ENCODE peak calls at places on chromosome 20, in six cellular contexts. One of them, this sample, is unnamed.

GRCh38 chr20:32971703-32972161 is 32.5 kb downstream of the SUN5 start:
- DNase-seq in body of pancreas: no peak
- DNase-seq in psoas muscle: no peak
- DNase-seq in OCI-LY7: peak; percentile 36
- DNase-seq in left lung: no peak
- DNase-seq in fibroblast of lung: no peak
- DNase-seq in this sample: no peak

GRCh38 chr20:3251806-3252205 is 12.8 kb upstream of the SLC4A11 start:
- DNase-seq in body of pancreas: no peak
- DNase-seq in psoas muscle: no peak
- DNase-seq in fibroblast of lung: peak; percentile 50
- DNase-seq in left lung: peak; percentile 54
- DNase-seq in OCI-LY7: no peak
- DNase-seq in this sample: no peak

GRCh38 chr20:52127309-52127708 is 64.3 kb downstream of the ZFP64 start:
- DNase-seq in fibroblast of lung: no peak
- DNase-seq in psoas muscle: no peak
- DNase-seq in body of pancreas: no peak
- DNase-seq in OCI-LY7: peak; percentile 3
- DNase-seq in left lung: no peak
- DNase-seq in this sample: no peak

GRCh38 chr20:15643713-15644112 is 929.5 kb downstream of the KIF16B start:
- DNase-seq in left lung: no peak
- DNase-seq in fibroblast of lung: no peak
- DNase-seq in psoas muscle: no peak
- DNase-seq in OCI-LY7: peak; percentile 18
- DNase-seq in body of pancreas: no peak
- DNase-seq in this sample: no peak

GRCh38 chr20:1471242-1471641 is 4.6 kb upstream of the NSFL1C start:
- DNase-seq in body of pancreas: no peak
- DNase-seq in left lung: no peak
- DNase-seq in fibroblast of lung: no peak
- DNase-seq in psoas muscle: no peak
- DNase-seq in OCI-LY7: no peak
- DNase-seq in this sample: no peak

GRCh38 chr20:32605167-32605656 is 20.1 kb upstream of the NOL4L start:
- DNase-seq in body of pancreas: no peak
- DNase-seq in fibroblast of lung: no peak
- DNase-seq in psoas muscle: no peak
- DNase-seq in OCI-LY7: no peak
- DNase-seq in left lung: no peak
- DNase-seq in this sample: no peak

GRCh38 chr20:35463455-35464300 is 8.3 kb downstream of the CEP250 start:
- DNase-seq in fibroblast of lung: peak; percentile 58
- DNase-seq in OCI-LY7: peak; percentile 80
- DNase-seq in left lung: no peak
- DNase-seq in body of pancreas: peak; percentile 65
- DNase-seq in psoas muscle: no peak
- DNase-seq in this sample: peak; percentile 17

GRCh38 chr20:38217791-38218565 is 42.6 kb downstream of the KIAA1755 start:
- DNase-seq in left lung: no peak
- DNase-seq in body of pancreas: peak; percentile 31
- DNase-seq in OCI-LY7: no peak
- DNase-seq in fibroblast of lung: peak; percentile 97
- DNase-seq in psoas muscle: no peak
- DNase-seq in this sample: no peak

GRCh38 chr20:35610833-35611427 is 4.7 kb upstream of the SPAG4 start:
- DNase-seq in fibroblast of lung: no peak
- DNase-seq in psoas muscle: peak; percentile 9
- DNase-seq in left lung: no peak
- DNase-seq in OCI-LY7: peak; percentile 55
- DNase-seq in body of pancreas: no peak
- DNase-seq in this sample: no peak

GRCh38 chr20:37627060-37627766 is 66.6 kb upstream of the CTNNBL1 start:
- DNase-seq in OCI-LY7: peak; percentile 38
- DNase-seq in left lung: no peak
- DNase-seq in body of pancreas: peak; percentile 19
- DNase-seq in fibroblast of lung: peak; percentile 54
- DNase-seq in psoas muscle: peak; percentile 60
- DNase-seq in this sample: no peak

GRCh38 chr20:19212524-19213502 is at the start of gene SLC24A3:
- DNase-seq in fibroblast of lung: peak; percentile 9
- DNase-seq in body of pancreas: peak; percentile 62
- DNase-seq in left lung: peak; percentile 93
- DNase-seq in psoas muscle: peak; percentile 88
- DNase-seq in OCI-LY7: no peak
- DNase-seq in this sample: no peak

GRCh38 chr20:24095753-24096152 is 107.2 kb upstream of the GGTLC1 start:
- DNase-seq in OCI-LY7: no peak
- DNase-seq in body of pancreas: peak; percentile 42
- DNase-seq in left lung: no peak
- DNase-seq in fibroblast of lung: no peak
- DNase-seq in psoas muscle: no peak
- DNase-seq in this sample: no peak

GRCh38 chr20:56174416-56174815 is 74.1 kb upstream of the MC3R start:
- DNase-seq in psoas muscle: no peak
- DNase-seq in OCI-LY7: no peak
- DNase-seq in fibroblast of lung: no peak
- DNase-seq in left lung: no peak
- DNase-seq in body of pancreas: no peak
- DNase-seq in this sample: no peak

GRCh38 chr20:62117658-62118057 is 4.6 kb upstream of the LSM14B start:
- DNase-seq in psoas muscle: peak; percentile 70
- DNase-seq in body of pancreas: no peak
- DNase-seq in OCI-LY7: peak; percentile 55
- DNase-seq in left lung: no peak
- DNase-seq in fibroblast of lung: no peak
- DNase-seq in this sample: peak; percentile 44

GRCh38 chr20:62352402-62353288 is 14.5 kb downstream of the LAMA5 start:
- DNase-seq in body of pancreas: peak; percentile 68
- DNase-seq in fibroblast of lung: peak; percentile 59
- DNase-seq in left lung: peak; percentile 80
- DNase-seq in OCI-LY7: no peak
- DNase-seq in psoas muscle: peak; percentile 96
- DNase-seq in this sample: no peak

GRCh38 chr20:58131111-58131510 is 97.3 kb downstream of the ANKRD60 start:
- DNase-seq in OCI-LY7: no peak
- DNase-seq in psoas muscle: no peak
- DNase-seq in body of pancreas: no peak
- DNase-seq in left lung: no peak
- DNase-seq in fibroblast of lung: peak; percentile 64
- DNase-seq in this sample: no peak

GRCh38 chr20:62550087-62550565 is 74.3 kb upstream of the GATA5 start:
- DNase-seq in psoas muscle: peak; percentile 95
- DNase-seq in left lung: no peak
- DNase-seq in OCI-LY7: no peak
- DNase-seq in fibroblast of lung: no peak
- DNase-seq in body of pancreas: no peak
- DNase-seq in this sample: no peak

GRCh38 chr20:38275815-38276550 is 15.4 kb upstream of the KIAA1755 start:
- DNase-seq in OCI-LY7: no peak
- DNase-seq in psoas muscle: no peak
- DNase-seq in fibroblast of lung: peak; percentile 91
- DNase-seq in left lung: no peak
- DNase-seq in body of pancreas: no peak
- DNase-seq in this sample: no peak

GRCh38 chr20:6827472-6827871 is 60.0 kb downstream of the BMP2 start:
- DNase-seq in body of pancreas: no peak
- DNase-seq in left lung: no peak
- DNase-seq in psoas muscle: no peak
- DNase-seq in fibroblast of lung: no peak
- DNase-seq in OCI-LY7: no peak
- DNase-seq in this sample: no peak

GRCh38 chr20:45904583-45905504 is 7.1 kb downstream of the PLTP start:
- DNase-seq in psoas muscle: peak; percentile 48
- DNase-seq in OCI-LY7: no peak
- DNase-seq in body of pancreas: no peak
- DNase-seq in left lung: peak; percentile 40
- DNase-seq in fibroblast of lung: no peak
- DNase-seq in this sample: no peak
- H3K9me3 ChIP-seq in psoas muscle: no peaks in the 10 kb centered on the region
- H3K9me3 ChIP-seq in OCI-LY7: no peaks in the 10 kb centered on the region
- H3K9me3 ChIP-seq in body of pancreas: no peaks in the 10 kb centered on the region
- H3K9me3 ChIP-seq in left lung: no peaks in the 10 kb centered on the region
- H3K9me3 ChIP-seq in fibroblast of lung: no peaks in the 10 kb centered on the region
- H3K9me3 ChIP-seq in this sample: no peaks in the 10 kb centered on the region

DNA sequence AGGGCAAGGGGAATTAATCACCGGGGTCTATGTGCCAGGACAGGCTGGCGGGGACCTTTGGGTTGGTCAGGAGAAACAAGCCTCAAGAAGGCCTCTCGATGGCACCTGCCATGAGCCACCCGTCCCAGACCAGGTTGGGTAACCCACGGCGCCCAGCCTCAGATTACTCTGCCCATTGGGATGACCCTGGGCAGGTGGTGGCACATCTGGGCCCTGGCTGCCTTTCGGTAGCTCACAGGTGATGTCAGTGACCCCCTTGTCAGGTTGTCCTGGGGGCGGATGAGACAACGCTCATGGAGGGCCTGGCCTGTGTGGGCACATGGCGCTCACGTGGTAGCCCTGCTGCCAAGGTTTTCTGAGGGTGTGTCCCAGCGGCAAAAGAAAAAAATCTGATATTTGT is 152.2 kb downstream of the SYCP2 start:
- DNase-seq in left lung: no peak
- DNase-seq in fibroblast of lung: no peak
- DNase-seq in body of pancreas: no peak
- DNase-seq in OCI-LY7: no peak
- DNase-seq in psoas muscle: no peak
- DNase-seq in this sample: no peak
- H3K9me3 ChIP-seq in left lung: no peaks in the 10 kb centered on the region
- H3K9me3 ChIP-seq in fibroblast of lung: no peaks in the 10 kb centered on the region
- H3K9me3 ChIP-seq in body of pancreas: no peaks in the 10 kb centered on the region
- H3K9me3 ChIP-seq in OCI-LY7: no peaks in the 10 kb centered on the region
- H3K9me3 ChIP-seq in psoas muscle: no peaks in the 10 kb centered on the region
- H3K9me3 ChIP-seq in this sample: no peaks in the 10 kb centered on the region

DNA sequence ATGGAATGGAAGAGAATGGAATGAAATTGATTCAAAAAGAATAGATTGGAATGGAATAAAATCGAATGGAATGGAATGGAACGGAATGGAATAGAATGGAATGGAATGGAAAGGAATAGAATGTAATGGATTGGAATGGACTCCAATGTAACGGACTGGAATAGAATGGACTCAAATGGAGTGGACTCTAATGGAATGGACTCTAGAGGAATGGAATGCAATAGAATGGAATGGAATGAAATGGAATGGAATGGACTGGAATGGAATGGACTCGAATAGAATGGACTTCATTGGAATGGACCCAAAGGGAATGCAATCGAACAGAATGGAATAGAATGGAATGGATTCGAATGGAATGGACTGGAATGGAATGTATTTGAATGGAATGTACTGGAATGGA is 19.7 kb upstream of the DEFB115 start:
- DNase-seq in body of pancreas: no peak
- DNase-seq in psoas muscle: no peak
- DNase-seq in OCI-LY7: no peak
- DNase-seq in left lung: no peak
- DNase-seq in fibroblast of lung: no peak
- DNase-seq in this sample: no peak
- H3K9me3 ChIP-seq in body of pancreas: peaks cover 38% of the 10 kb centered on the region
- H3K9me3 ChIP-seq in psoas muscle: peaks cover 60% of the 10 kb centered on the region
- H3K9me3 ChIP-seq in OCI-LY7: peaks cover 83% of the 10 kb centered on the region
- H3K9me3 ChIP-seq in left lung: peaks cover 4% of the 10 kb centered on the region
- H3K9me3 ChIP-seq in fibroblast of lung: peaks cover 3% of the 10 kb centered on the region
- H3K9me3 ChIP-seq in this sample: peaks cover 24% of the 10 kb centered on the region

DNA sequence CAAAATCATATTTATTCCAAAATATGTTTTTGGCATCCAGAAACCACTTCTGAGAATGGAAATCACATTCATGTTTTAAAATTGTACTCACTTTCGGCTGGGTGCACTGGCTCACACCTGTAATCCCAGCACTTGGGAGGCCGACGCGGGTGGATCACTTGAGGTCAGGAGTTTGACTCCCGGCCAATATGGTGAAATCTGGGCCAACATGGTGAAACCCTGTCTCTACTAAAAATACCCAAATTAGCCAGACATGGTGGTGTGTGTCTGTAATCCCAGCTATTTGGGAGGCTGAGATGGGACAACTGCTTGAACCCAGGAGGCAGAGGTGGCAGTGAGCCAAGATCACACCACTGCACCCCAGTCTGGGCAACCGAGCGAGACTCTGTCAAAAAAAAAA is 580.7 kb downstream of the MAFB start:
- DNase-seq in fibroblast of lung: no peak
- DNase-seq in body of pancreas: no peak
- DNase-seq in left lung: no peak
- DNase-seq in psoas muscle: peak; percentile 57
- DNase-seq in OCI-LY7: no peak
- DNase-seq in this sample: no peak
- H3K9me3 ChIP-seq in fibroblast of lung: no peaks in the 10 kb centered on the region
- H3K9me3 ChIP-seq in body of pancreas: no peaks in the 10 kb centered on the region
- H3K9me3 ChIP-seq in left lung: no peaks in the 10 kb centered on the region
- H3K9me3 ChIP-seq in psoas muscle: no peaks in the 10 kb centered on the region
- H3K9me3 ChIP-seq in OCI-LY7: no peaks in the 10 kb centered on the region
- H3K9me3 ChIP-seq in this sample: no peaks in the 10 kb centered on the region

GRCh38 chr20:50038574-50038991 is 55.8 kb downstream of the SNAI1 start:
- DNase-seq in body of pancreas: no peak
- DNase-seq in left lung: no peak
- DNase-seq in OCI-LY7: no peak
- DNase-seq in psoas muscle: no peak
- DNase-seq in fibroblast of lung: no peak
- DNase-seq in this sample: no peak

GRCh38 chr20:50041238-50041915 is 58.6 kb downstream of the SNAI1 start:
- DNase-seq in left lung: no peak
- DNase-seq in psoas muscle: no peak
- DNase-seq in fibroblast of lung: no peak
- DNase-seq in OCI-LY7: peak; percentile 88
- DNase-seq in body of pancreas: no peak
- DNase-seq in this sample: no peak

GRCh38 chr20:50038169-50038568 is 55.4 kb downstream of the SNAI1 start:
- DNase-seq in OCI-LY7: no peak
- DNase-seq in fibroblast of lung: no peak
- DNase-seq in left lung: no peak
- DNase-seq in psoas muscle: no peak
- DNase-seq in body of pancreas: no peak
- DNase-seq in this sample: no peak

GRCh38 chr20:50040432-50041237 is 57.9 kb downstream of the SNAI1 start:
- DNase-seq in OCI-LY7: no peak
- DNase-seq in psoas muscle: no peak
- DNase-seq in body of pancreas: no peak
- DNase-seq in left lung: no peak
- DNase-seq in fibroblast of lung: no peak
- DNase-seq in this sample: no peak

GRCh38 chr20:50039706-50040431 is 57.1 kb downstream of the SNAI1 start:
- DNase-seq in fibroblast of lung: peak; percentile 19
- DNase-seq in left lung: no peak
- DNase-seq in psoas muscle: no peak
- DNase-seq in OCI-LY7: no peak
- DNase-seq in body of pancreas: no peak
- DNase-seq in this sample: no peak
- H3K9me3 ChIP-seq in fibroblast of lung: no peaks in the 10 kb centered on the region
- H3K9me3 ChIP-seq in left lung: no peaks in the 10 kb centered on the region
- H3K9me3 ChIP-seq in psoas muscle: no peaks in the 10 kb centered on the region
- H3K9me3 ChIP-seq in OCI-LY7: no peaks in the 10 kb centered on the region
- H3K9me3 ChIP-seq in body of pancreas: no peaks in the 10 kb centered on the region
- H3K9me3 ChIP-seq in this sample: no peaks in the 10 kb centered on the region

This sample was measured in T-helper 17 cell.